ENCODE peak calls at places on chromosome 5, in eight cellular contexts. One of them, this sample, is unnamed.

GRCh38 chr5:96509313-96509712 is 76.3 kb upstream of the PCSK1 start:
- DNase-seq in mammary epithelial cell: peak
- DNase-seq in activated CD4-positive, alpha-beta T cell treated with anti-CD3 and anti-CD28 coated beads, Interleukin-2, amount 10 ng/mL, durations not matched to agents 7 days and 5 days: no peak
- DNase-seq in AG04450: no peak
- DNase-seq in activated T-cell treated with anti-CD3 and anti-CD28 coated beads for 48 hours: no peak
- DNase-seq in heart right ventricle: no peak
- DNase-seq in mesendoderm: no peak
- DNase-seq in HT-29: no peak
- DNase-seq in this sample: no peak

GRCh38 chr5:112238473-112238872 is 180.6 kb downstream of the EPB41L4A start:
- DNase-seq in mesendoderm: peak
- DNase-seq in mammary epithelial cell: no peak
- DNase-seq in heart right ventricle: no peak
- DNase-seq in activated T-cell treated with anti-CD3 and anti-CD28 coated beads for 48 hours: no peak
- DNase-seq in HT-29: no peak
- DNase-seq in activated CD4-positive, alpha-beta T cell treated with anti-CD3 and anti-CD28 coated beads, Interleukin-2, amount 10 ng/mL, durations not matched to agents 7 days and 5 days: no peak
- DNase-seq in AG04450: no peak
- DNase-seq in this sample: no peak

GRCh38 chr5:170386743-170387142 is 2.4 kb downstream of the KCNMB1 start:
- DNase-seq in HT-29: no peak
- DNase-seq in activated CD4-positive, alpha-beta T cell treated with anti-CD3 and anti-CD28 coated beads, Interleukin-2, amount 10 ng/mL, durations not matched to agents 7 days and 5 days: no peak
- DNase-seq in mesendoderm: no peak
- DNase-seq in heart right ventricle: no peak
- DNase-seq in mammary epithelial cell: no peak
- DNase-seq in AG04450: no peak
- DNase-seq in activated T-cell treated with anti-CD3 and anti-CD28 coated beads for 48 hours: no peak
- DNase-seq in this sample: no peak

GRCh38 chr5:91928751-91929521 is 545.8 kb upstream of the ARRDC3 start:
- DNase-seq in HT-29: peak
- DNase-seq in mesendoderm: peak
- DNase-seq in mammary epithelial cell: no peak
- DNase-seq in AG04450: no peak
- DNase-seq in heart right ventricle: no peak
- DNase-seq in activated CD4-positive, alpha-beta T cell treated with anti-CD3 and anti-CD28 coated beads, Interleukin-2, amount 10 ng/mL, durations not matched to agents 7 days and 5 days: no peak
- DNase-seq in activated T-cell treated with anti-CD3 and anti-CD28 coated beads for 48 hours: no peak
- DNase-seq in this sample: peak

GRCh38 chr5:14399054-14399657 is 182.4 kb upstream of the OTULINL start:
- DNase-seq in activated T-cell treated with anti-CD3 and anti-CD28 coated beads for 48 hours: no peak
- DNase-seq in AG04450: no peak
- DNase-seq in HT-29: peak
- DNase-seq in heart right ventricle: no peak
- DNase-seq in mammary epithelial cell: peak
- DNase-seq in mesendoderm: peak
- DNase-seq in activated CD4-positive, alpha-beta T cell treated with anti-CD3 and anti-CD28 coated beads, Interleukin-2, amount 10 ng/mL, durations not matched to agents 7 days and 5 days: peak
- DNase-seq in this sample: peak

GRCh38 chr5:74543162-74543995 is 97.1 kb downstream of the ENC1 start:
- DNase-seq in HT-29: peak
- DNase-seq in AG04450: no peak
- DNase-seq in activated T-cell treated with anti-CD3 and anti-CD28 coated beads for 48 hours: no peak
- DNase-seq in activated CD4-positive, alpha-beta T cell treated with anti-CD3 and anti-CD28 coated beads, Interleukin-2, amount 10 ng/mL, durations not matched to agents 7 days and 5 days: no peak
- DNase-seq in mesendoderm: peak
- DNase-seq in heart right ventricle: no peak
- DNase-seq in mammary epithelial cell: peak
- DNase-seq in this sample: peak

GRCh38 chr5:133967124-133967523 is 1.3 kb downstream of the C5orf15 start:
- DNase-seq in mesendoderm: no peak
- DNase-seq in activated CD4-positive, alpha-beta T cell treated with anti-CD3 and anti-CD28 coated beads, Interleukin-2, amount 10 ng/mL, durations not matched to agents 7 days and 5 days: no peak
- DNase-seq in heart right ventricle: peak
- DNase-seq in HT-29: no peak
- DNase-seq in activated T-cell treated with anti-CD3 and anti-CD28 coated beads for 48 hours: no peak
- DNase-seq in mammary epithelial cell: no peak
- DNase-seq in AG04450: no peak
- DNase-seq in this sample: no peak

GRCh38 chr5:19270153-19270552 is 717.8 kb downstream of the CDH18 start:
- DNase-seq in mammary epithelial cell: no peak
- DNase-seq in heart right ventricle: no peak
- DNase-seq in HT-29: no peak
- DNase-seq in activated CD4-positive, alpha-beta T cell treated with anti-CD3 and anti-CD28 coated beads, Interleukin-2, amount 10 ng/mL, durations not matched to agents 7 days and 5 days: no peak
- DNase-seq in mesendoderm: peak
- DNase-seq in AG04450: no peak
- DNase-seq in activated T-cell treated with anti-CD3 and anti-CD28 coated beads for 48 hours: no peak
- DNase-seq in this sample: no peak

GRCh38 chr5:150642991-150643710 is 2.7 kb downstream of the SYNPO start:
- DNase-seq in heart right ventricle: no peak
- DNase-seq in activated CD4-positive, alpha-beta T cell treated with anti-CD3 and anti-CD28 coated beads, Interleukin-2, amount 10 ng/mL, durations not matched to agents 7 days and 5 days: no peak
- DNase-seq in AG04450: no peak
- DNase-seq in mammary epithelial cell: no peak
- DNase-seq in mesendoderm: no peak
- DNase-seq in HT-29: no peak
- DNase-seq in activated T-cell treated with anti-CD3 and anti-CD28 coated beads for 48 hours: no peak
- DNase-seq in this sample: no peak

GRCh38 chr5:133861161-133861737 is 107.2 kb downstream of the C5orf15 start:
- DNase-seq in heart right ventricle: no peak
- DNase-seq in mammary epithelial cell: no peak
- DNase-seq in activated T-cell treated with anti-CD3 and anti-CD28 coated beads for 48 hours: no peak
- DNase-seq in HT-29: no peak
- DNase-seq in AG04450: no peak
- DNase-seq in activated CD4-positive, alpha-beta T cell treated with anti-CD3 and anti-CD28 coated beads, Interleukin-2, amount 10 ng/mL, durations not matched to agents 7 days and 5 days: no peak
- DNase-seq in mesendoderm: no peak
- DNase-seq in this sample: no peak

GRCh38 chr5:78647838-78648358 is 674 bp downstream of the LHFPL2 start:
- DNase-seq in mesendoderm: peak
- DNase-seq in heart right ventricle: peak
- DNase-seq in AG04450: no peak
- DNase-seq in activated CD4-positive, alpha-beta T cell treated with anti-CD3 and anti-CD28 coated beads, Interleukin-2, amount 10 ng/mL, durations not matched to agents 7 days and 5 days: no peak
- DNase-seq in mammary epithelial cell: peak
- DNase-seq in HT-29: peak
- DNase-seq in activated T-cell treated with anti-CD3 and anti-CD28 coated beads for 48 hours: no peak
- DNase-seq in this sample: peak

GRCh38 chr5:181198905-181199519 is 6.0 kb downstream of the TRIM7 start:
- DNase-seq in HT-29: no peak
- DNase-seq in mammary epithelial cell: no peak
- DNase-seq in activated T-cell treated with anti-CD3 and anti-CD28 coated beads for 48 hours: no peak
- DNase-seq in heart right ventricle: no peak
- DNase-seq in activated CD4-positive, alpha-beta T cell treated with anti-CD3 and anti-CD28 coated beads, Interleukin-2, amount 10 ng/mL, durations not matched to agents 7 days and 5 days: no peak
- DNase-seq in mesendoderm: no peak
- DNase-seq in AG04450: no peak
- DNase-seq in this sample: no peak

GRCh38 chr5:173786296-173787187 is 101.6 kb upstream of the CPEB4 start:
- DNase-seq in activated CD4-positive, alpha-beta T cell treated with anti-CD3 and anti-CD28 coated beads, Interleukin-2, amount 10 ng/mL, durations not matched to agents 7 days and 5 days: no peak
- DNase-seq in mammary epithelial cell: no peak
- DNase-seq in heart right ventricle: no peak
- DNase-seq in activated T-cell treated with anti-CD3 and anti-CD28 coated beads for 48 hours: no peak
- DNase-seq in HT-29: no peak
- DNase-seq in mesendoderm: peak
- DNase-seq in AG04450: no peak
- DNase-seq in this sample: no peak

GRCh38 chr5:115391780-115392179 is 95.3 kb upstream of the CCDC112 start:
- DNase-seq in activated T-cell treated with anti-CD3 and anti-CD28 coated beads for 48 hours: no peak
- DNase-seq in activated CD4-positive, alpha-beta T cell treated with anti-CD3 and anti-CD28 coated beads, Interleukin-2, amount 10 ng/mL, durations not matched to agents 7 days and 5 days: no peak
- DNase-seq in AG04450: no peak
- DNase-seq in HT-29: no peak
- DNase-seq in mammary epithelial cell: no peak
- DNase-seq in heart right ventricle: no peak
- DNase-seq in mesendoderm: no peak
- DNase-seq in this sample: no peak

This sample was measured in bronchial epithelial cell.